ENCODE peak calls at places on chromosome 12, in seven cellular contexts. One of them, this sample, is unnamed.

GRCh38 chr12:120399531-120399930 is 30.6 kb upstream of the MSI1 start:
- DNase-seq in islet precursor cell: no peak
- DNase-seq in stimulated activated CD4-positive, alpha-beta T cell treated with anti-CD3 and anti-CD28 coated beads, Interleukin-2, amount 100 ng/mL, for 24 hours: no peak
- DNase-seq in T-helper 1 cell: no peak
- DNase-seq in choroid plexus epithelial cell: peak
- DNase-seq in CD8-positive, alpha-beta T cell: no peak
- DNase-seq in foreskin fibroblast: peak
- DNase-seq in this sample: no peak

GRCh38 chr12:43370299-43370698 is 181.7 kb downstream of the ADAMTS20 start:
- DNase-seq in stimulated activated CD4-positive, alpha-beta T cell treated with anti-CD3 and anti-CD28 coated beads, Interleukin-2, amount 100 ng/mL, for 24 hours: no peak
- DNase-seq in CD8-positive, alpha-beta T cell: no peak
- DNase-seq in foreskin fibroblast: peak
- DNase-seq in choroid plexus epithelial cell: peak
- DNase-seq in islet precursor cell: no peak
- DNase-seq in T-helper 1 cell: no peak
- DNase-seq in this sample: no peak

GRCh38 chr12:116164976-116165425 is 112.5 kb downstream of the MED13L start:
- DNase-seq in CD8-positive, alpha-beta T cell: no peak
- DNase-seq in foreskin fibroblast: peak
- DNase-seq in choroid plexus epithelial cell: peak
- DNase-seq in islet precursor cell: no peak
- DNase-seq in T-helper 1 cell: no peak
- DNase-seq in stimulated activated CD4-positive, alpha-beta T cell treated with anti-CD3 and anti-CD28 coated beads, Interleukin-2, amount 100 ng/mL, for 24 hours: no peak
- DNase-seq in this sample: no peak

GRCh38 chr12:481422-481821 is 21.7 kb downstream of the B4GALNT3 start:
- DNase-seq in T-helper 1 cell: no peak
- DNase-seq in foreskin fibroblast: no peak
- DNase-seq in CD8-positive, alpha-beta T cell: no peak
- DNase-seq in stimulated activated CD4-positive, alpha-beta T cell treated with anti-CD3 and anti-CD28 coated beads, Interleukin-2, amount 100 ng/mL, for 24 hours: no peak
- DNase-seq in choroid plexus epithelial cell: peak
- DNase-seq in islet precursor cell: peak
- DNase-seq in this sample: no peak

GRCh38 chr12:54002915-54003339 is 3.0 kb downstream of the HOXC9 start:
- DNase-seq in T-helper 1 cell: no peak
- DNase-seq in foreskin fibroblast: no peak
- DNase-seq in islet precursor cell: no peak
- DNase-seq in choroid plexus epithelial cell: no peak
- DNase-seq in stimulated activated CD4-positive, alpha-beta T cell treated with anti-CD3 and anti-CD28 coated beads, Interleukin-2, amount 100 ng/mL, for 24 hours: no peak
- DNase-seq in CD8-positive, alpha-beta T cell: no peak
- DNase-seq in this sample: no peak

GRCh38 chr12:87796961-87797516 is 232.2 kb downstream of the C12orf50 start:
- DNase-seq in choroid plexus epithelial cell: peak
- DNase-seq in CD8-positive, alpha-beta T cell: no peak
- DNase-seq in stimulated activated CD4-positive, alpha-beta T cell treated with anti-CD3 and anti-CD28 coated beads, Interleukin-2, amount 100 ng/mL, for 24 hours: no peak
- DNase-seq in islet precursor cell: no peak
- DNase-seq in T-helper 1 cell: no peak
- DNase-seq in foreskin fibroblast: peak
- DNase-seq in this sample: no peak

GRCh38 chr12:44457465-44457864 is 418.6 kb downstream of the NELL2 start:
- DNase-seq in islet precursor cell: no peak
- DNase-seq in choroid plexus epithelial cell: no peak
- DNase-seq in CD8-positive, alpha-beta T cell: no peak
- DNase-seq in T-helper 1 cell: no peak
- DNase-seq in stimulated activated CD4-positive, alpha-beta T cell treated with anti-CD3 and anti-CD28 coated beads, Interleukin-2, amount 100 ng/mL, for 24 hours: no peak
- DNase-seq in foreskin fibroblast: no peak
- DNase-seq in this sample: no peak

GRCh38 chr12:50751921-50752721 is 11.8 kb upstream of the ATF1 start:
- DNase-seq in T-helper 1 cell: no peak
- DNase-seq in CD8-positive, alpha-beta T cell: no peak
- DNase-seq in choroid plexus epithelial cell: peak
- DNase-seq in stimulated activated CD4-positive, alpha-beta T cell treated with anti-CD3 and anti-CD28 coated beads, Interleukin-2, amount 100 ng/mL, for 24 hours: no peak
- DNase-seq in islet precursor cell: peak
- DNase-seq in foreskin fibroblast: no peak
- DNase-seq in this sample: no peak

GRCh38 chr12:103373088-103373523 is 122.7 kb downstream of the C12orf42 start:
- DNase-seq in foreskin fibroblast: no peak
- DNase-seq in T-helper 1 cell: no peak
- DNase-seq in stimulated activated CD4-positive, alpha-beta T cell treated with anti-CD3 and anti-CD28 coated beads, Interleukin-2, amount 100 ng/mL, for 24 hours: no peak
- DNase-seq in CD8-positive, alpha-beta T cell: no peak
- DNase-seq in islet precursor cell: no peak
- DNase-seq in choroid plexus epithelial cell: no peak
- DNase-seq in this sample: no peak

GRCh38 chr12:103924761-103925641 is 5.2 kb upstream of the HSP90B1 start:
- DNase-seq in stimulated activated CD4-positive, alpha-beta T cell treated with anti-CD3 and anti-CD28 coated beads, Interleukin-2, amount 100 ng/mL, for 24 hours: peak
- DNase-seq in choroid plexus epithelial cell: peak
- DNase-seq in foreskin fibroblast: peak
- DNase-seq in CD8-positive, alpha-beta T cell: peak
- DNase-seq in islet precursor cell: peak
- DNase-seq in T-helper 1 cell: no peak
- DNase-seq in this sample: no peak

GRCh38 chr12:113241191-113242017 is 20.1 kb downstream of the TPCN1 start:
- DNase-seq in CD8-positive, alpha-beta T cell: no peak
- DNase-seq in choroid plexus epithelial cell: peak
- DNase-seq in islet precursor cell: peak
- DNase-seq in foreskin fibroblast: peak
- DNase-seq in stimulated activated CD4-positive, alpha-beta T cell treated with anti-CD3 and anti-CD28 coated beads, Interleukin-2, amount 100 ng/mL, for 24 hours: no peak
- DNase-seq in T-helper 1 cell: no peak
- DNase-seq in this sample: no peak

GRCh38 chr12:23950011-23950774 is 723 bp upstream of the SOX5 start:
- DNase-seq in islet precursor cell: peak
- DNase-seq in foreskin fibroblast: no peak
- DNase-seq in choroid plexus epithelial cell: peak
- DNase-seq in T-helper 1 cell: no peak
- DNase-seq in stimulated activated CD4-positive, alpha-beta T cell treated with anti-CD3 and anti-CD28 coated beads, Interleukin-2, amount 100 ng/mL, for 24 hours: no peak
- DNase-seq in CD8-positive, alpha-beta T cell: no peak
- DNase-seq in this sample: no peak

GRCh38 chr12:106030210-106031175 is 108.3 kb downstream of the NUAK1 start:
- DNase-seq in choroid plexus epithelial cell: peak
- DNase-seq in T-helper 1 cell: no peak
- DNase-seq in foreskin fibroblast: peak
- DNase-seq in stimulated activated CD4-positive, alpha-beta T cell treated with anti-CD3 and anti-CD28 coated beads, Interleukin-2, amount 100 ng/mL, for 24 hours: no peak
- DNase-seq in islet precursor cell: peak
- DNase-seq in CD8-positive, alpha-beta T cell: no peak
- DNase-seq in this sample: no peak

GRCh38 chr12:106780010-106780625 is 5.6 kb downstream of the RIC8B start:
- DNase-seq in foreskin fibroblast: peak
- DNase-seq in CD8-positive, alpha-beta T cell: no peak
- DNase-seq in choroid plexus epithelial cell: no peak
- DNase-seq in stimulated activated CD4-positive, alpha-beta T cell treated with anti-CD3 and anti-CD28 coated beads, Interleukin-2, amount 100 ng/mL, for 24 hours: no peak
- DNase-seq in islet precursor cell: peak
- DNase-seq in T-helper 1 cell: no peak
- DNase-seq in this sample: no peak

GRCh38 chr12:44930972-44931600 is 55.0 kb upstream of the NELL2 start:
- DNase-seq in T-helper 1 cell: no peak
- DNase-seq in islet precursor cell: no peak
- DNase-seq in foreskin fibroblast: peak
- DNase-seq in CD8-positive, alpha-beta T cell: no peak
- DNase-seq in stimulated activated CD4-positive, alpha-beta T cell treated with anti-CD3 and anti-CD28 coated beads, Interleukin-2, amount 100 ng/mL, for 24 hours: no peak
- DNase-seq in choroid plexus epithelial cell: peak
- DNase-seq in this sample: peak

GRCh38 chr12:103771466-103771865 is 69.6 kb downstream of the NT5DC3 start:
- DNase-seq in choroid plexus epithelial cell: peak
- DNase-seq in foreskin fibroblast: peak
- DNase-seq in islet precursor cell: peak
- DNase-seq in CD8-positive, alpha-beta T cell: no peak
- DNase-seq in stimulated activated CD4-positive, alpha-beta T cell treated with anti-CD3 and anti-CD28 coated beads, Interleukin-2, amount 100 ng/mL, for 24 hours: no peak
- DNase-seq in T-helper 1 cell: no peak
- DNase-seq in this sample: no peak

GRCh38 chr12:107079172-107080011 is 14.0 kb downstream of the CRY1 start:
- DNase-seq in choroid plexus epithelial cell: peak
- DNase-seq in stimulated activated CD4-positive, alpha-beta T cell treated with anti-CD3 and anti-CD28 coated beads, Interleukin-2, amount 100 ng/mL, for 24 hours: no peak
- DNase-seq in islet precursor cell: no peak
- DNase-seq in foreskin fibroblast: peak
- DNase-seq in CD8-positive, alpha-beta T cell: no peak
- DNase-seq in T-helper 1 cell: no peak
- DNase-seq in this sample: no peak

GRCh38 chr12:4372653-4373052 is 6.9 kb downstream of the FGF23 start:
- DNase-seq in T-helper 1 cell: no peak
- DNase-seq in islet precursor cell: no peak
- DNase-seq in CD8-positive, alpha-beta T cell: no peak
- DNase-seq in stimulated activated CD4-positive, alpha-beta T cell treated with anti-CD3 and anti-CD28 coated beads, Interleukin-2, amount 100 ng/mL, for 24 hours: no peak
- DNase-seq in choroid plexus epithelial cell: no peak
- DNase-seq in foreskin fibroblast: no peak
- DNase-seq in this sample: no peak

GRCh38 chr12:107513636-107514400 is 171.8 kb upstream of the PWP1 start:
- DNase-seq in stimulated activated CD4-positive, alpha-beta T cell treated with anti-CD3 and anti-CD28 coated beads, Interleukin-2, amount 100 ng/mL, for 24 hours: no peak
- DNase-seq in CD8-positive, alpha-beta T cell: no peak
- DNase-seq in choroid plexus epithelial cell: no peak
- DNase-seq in T-helper 1 cell: no peak
- DNase-seq in foreskin fibroblast: no peak
- DNase-seq in islet precursor cell: peak
- DNase-seq in this sample: no peak

GRCh38 chr12:57242691-57243454 is 8.1 kb downstream of the STAC3 start:
- DNase-seq in islet precursor cell: peak
- DNase-seq in choroid plexus epithelial cell: peak
- DNase-seq in T-helper 1 cell: peak
- DNase-seq in foreskin fibroblast: peak
- DNase-seq in stimulated activated CD4-positive, alpha-beta T cell treated with anti-CD3 and anti-CD28 coated beads, Interleukin-2, amount 100 ng/mL, for 24 hours: peak
- DNase-seq in CD8-positive, alpha-beta T cell: peak
- DNase-seq in this sample: peak

GRCh38 chr12:19239046-19239445 is 109.5 kb downstream of the PLEKHA5 start:
- DNase-seq in choroid plexus epithelial cell: no peak
- DNase-seq in T-helper 1 cell: no peak
- DNase-seq in CD8-positive, alpha-beta T cell: no peak
- DNase-seq in islet precursor cell: no peak
- DNase-seq in foreskin fibroblast: no peak
- DNase-seq in stimulated activated CD4-positive, alpha-beta T cell treated with anti-CD3 and anti-CD28 coated beads, Interleukin-2, amount 100 ng/mL, for 24 hours: no peak
- DNase-seq in this sample: no peak

GRCh38 chr12:9741726-9742125 is 8.8 kb upstream of the CLECL1 start:
- DNase-seq in islet precursor cell: no peak
- DNase-seq in CD8-positive, alpha-beta T cell: peak
- DNase-seq in choroid plexus epithelial cell: no peak
- DNase-seq in stimulated activated CD4-positive, alpha-beta T cell treated with anti-CD3 and anti-CD28 coated beads, Interleukin-2, amount 100 ng/mL, for 24 hours: peak
- DNase-seq in foreskin fibroblast: no peak
- DNase-seq in T-helper 1 cell: peak
- DNase-seq in this sample: peak

GRCh38 chr12:77697126-77697525 is 133.6 kb upstream of the NAV3 start:
- DNase-seq in T-helper 1 cell: no peak
- DNase-seq in islet precursor cell: no peak
- DNase-seq in stimulated activated CD4-positive, alpha-beta T cell treated with anti-CD3 and anti-CD28 coated beads, Interleukin-2, amount 100 ng/mL, for 24 hours: no peak
- DNase-seq in CD8-positive, alpha-beta T cell: no peak
- DNase-seq in foreskin fibroblast: peak
- DNase-seq in choroid plexus epithelial cell: no peak
- DNase-seq in this sample: no peak

GRCh38 chr12:25598956-25599355 is 45.9 kb upstream of the LMNTD1 start:
- DNase-seq in foreskin fibroblast: no peak
- DNase-seq in choroid plexus epithelial cell: no peak
- DNase-seq in islet precursor cell: no peak
- DNase-seq in stimulated activated CD4-positive, alpha-beta T cell treated with anti-CD3 and anti-CD28 coated beads, Interleukin-2, amount 100 ng/mL, for 24 hours: no peak
- DNase-seq in CD8-positive, alpha-beta T cell: no peak
- DNase-seq in T-helper 1 cell: no peak
- DNase-seq in this sample: no peak

GRCh38 chr12:6783828-6784227 is 5.5 kb upstream of the CD4 start:
- DNase-seq in foreskin fibroblast: no peak
- DNase-seq in CD8-positive, alpha-beta T cell: no peak
- DNase-seq in stimulated activated CD4-positive, alpha-beta T cell treated with anti-CD3 and anti-CD28 coated beads, Interleukin-2, amount 100 ng/mL, for 24 hours: no peak
- DNase-seq in choroid plexus epithelial cell: no peak
- DNase-seq in T-helper 1 cell: no peak
- DNase-seq in islet precursor cell: no peak
- DNase-seq in this sample: no peak

GRCh38 chr12:52202361-52203078 is 10.7 kb upstream of the KRT80 start:
- DNase-seq in foreskin fibroblast: peak
- DNase-seq in stimulated activated CD4-positive, alpha-beta T cell treated with anti-CD3 and anti-CD28 coated beads, Interleukin-2, amount 100 ng/mL, for 24 hours: no peak
- DNase-seq in choroid plexus epithelial cell: no peak
- DNase-seq in T-helper 1 cell: no peak
- DNase-seq in CD8-positive, alpha-beta T cell: no peak
- DNase-seq in islet precursor cell: no peak
- DNase-seq in this sample: no peak

GRCh38 chr12:110637869-110638441 is 24.0 kb downstream of the TCTN1 start:
- DNase-seq in stimulated activated CD4-positive, alpha-beta T cell treated with anti-CD3 and anti-CD28 coated beads, Interleukin-2, amount 100 ng/mL, for 24 hours: no peak
- DNase-seq in islet precursor cell: no peak
- DNase-seq in choroid plexus epithelial cell: no peak
- DNase-seq in CD8-positive, alpha-beta T cell: no peak
- DNase-seq in foreskin fibroblast: peak
- DNase-seq in T-helper 1 cell: no peak
- DNase-seq in this sample: no peak

GRCh38 chr12:39341761-39342160 is 101.2 kb downstream of the KIF21A start:
- DNase-seq in foreskin fibroblast: no peak
- DNase-seq in choroid plexus epithelial cell: no peak
- DNase-seq in T-helper 1 cell: no peak
- DNase-seq in CD8-positive, alpha-beta T cell: no peak
- DNase-seq in islet precursor cell: no peak
- DNase-seq in stimulated activated CD4-positive, alpha-beta T cell treated with anti-CD3 and anti-CD28 coated beads, Interleukin-2, amount 100 ng/mL, for 24 hours: no peak
- DNase-seq in this sample: no peak

GRCh38 chr12:106108187-106108816 is 30.5 kb downstream of the NUAK1 start:
- DNase-seq in foreskin fibroblast: peak
- DNase-seq in stimulated activated CD4-positive, alpha-beta T cell treated with anti-CD3 and anti-CD28 coated beads, Interleukin-2, amount 100 ng/mL, for 24 hours: no peak
- DNase-seq in CD8-positive, alpha-beta T cell: no peak
- DNase-seq in islet precursor cell: peak
- DNase-seq in T-helper 1 cell: no peak
- DNase-seq in choroid plexus epithelial cell: peak
- DNase-seq in this sample: no peak

GRCh38 chr12:121318121-121318520 is 21.6 kb upstream of the CAMKK2 start:
- DNase-seq in T-helper 1 cell: no peak
- DNase-seq in islet precursor cell: peak
- DNase-seq in foreskin fibroblast: no peak
- DNase-seq in choroid plexus epithelial cell: no peak
- DNase-seq in CD8-positive, alpha-beta T cell: no peak
- DNase-seq in stimulated activated CD4-positive, alpha-beta T cell treated with anti-CD3 and anti-CD28 coated beads, Interleukin-2, amount 100 ng/mL, for 24 hours: no peak
- DNase-seq in this sample: no peak

GRCh38 chr12:8996682-8997405 is 7.5 kb downstream of the KLRG1 start:
- DNase-seq in foreskin fibroblast: peak
- DNase-seq in T-helper 1 cell: no peak
- DNase-seq in choroid plexus epithelial cell: peak
- DNase-seq in islet precursor cell: no peak
- DNase-seq in stimulated activated CD4-positive, alpha-beta T cell treated with anti-CD3 and anti-CD28 coated beads, Interleukin-2, amount 100 ng/mL, for 24 hours: peak
- DNase-seq in CD8-positive, alpha-beta T cell: peak
- DNase-seq in this sample: no peak

GRCh38 chr12:66832997-66833396 is 154.1 kb upstream of the GRIP1 start:
- DNase-seq in CD8-positive, alpha-beta T cell: no peak
- DNase-seq in choroid plexus epithelial cell: no peak
- DNase-seq in foreskin fibroblast: no peak
- DNase-seq in stimulated activated CD4-positive, alpha-beta T cell treated with anti-CD3 and anti-CD28 coated beads, Interleukin-2, amount 100 ng/mL, for 24 hours: no peak
- DNase-seq in islet precursor cell: no peak
- DNase-seq in T-helper 1 cell: no peak
- DNase-seq in this sample: no peak

GRCh38 chr12:93098077-93098476 is 169.0 kb upstream of the EEA1 start:
- DNase-seq in stimulated activated CD4-positive, alpha-beta T cell treated with anti-CD3 and anti-CD28 coated beads, Interleukin-2, amount 100 ng/mL, for 24 hours: peak
- DNase-seq in CD8-positive, alpha-beta T cell: peak
- DNase-seq in foreskin fibroblast: peak
- DNase-seq in islet precursor cell: peak
- DNase-seq in T-helper 1 cell: peak
- DNase-seq in choroid plexus epithelial cell: peak
- DNase-seq in this sample: peak